ENCODE peak calls at places on chromosomes 16 and 17, in ten cellular contexts. U is activated gamma-delta T cell treated with Interleukin-2 at 50 U/mL for 16 hours, F is type B pancreatic cell, S is lower lobe of right lung, V is T-helper 2 cell, M is smooth muscle cell of the brain vasculature, T is NCI-H146, X is neural crest cell, O is caudate nucleus, C is naive B cell. Y is an unnamed sample.

GRCh38 chr16:84466692-84467091 is 37.8 kb downstream of the MEAK7 start:
- DNase-seq in T (no peak), O (no peak), M (no peak), C (no peak), V (no peak), F (no peak), U (no peak), S (no peak), X (no peak), Y (no peak)

GRCh38 chr16:4110680-4111079 is 5.6 kb downstream of the ADCY9 start:
- DNase-seq in X (no peak), T (no peak), C (no peak), O (no peak), F (no peak), U (no peak), S (peak), M (no peak), V (no peak), Y (no peak)

GRCh38 chr17:17063546-17064122 is 21.4 kb downstream of the MPRIP start:
- DNase-seq in C (no peak), S (peak), O (peak), T (no peak), U (peak), X (no peak), F (no peak), V (peak), M (no peak), Y (no peak)

GRCh38 chr16:2152695-2153506 is 2.7 kb upstream of the TRAF7 start:
- DNase-seq in T (peak), C (no peak), V (no peak), F (no peak), S (no peak), X (no peak), U (no peak), O (no peak), M (no peak), Y (peak)

GRCh38 chr17:8326591-8327583 is 12.8 kb upstream of the ODF4 start:
- DNase-seq in S (no peak), O (no peak), M (no peak), C (peak), F (no peak), T (peak), X (peak), V (peak), U (no peak), Y (peak)

GRCh38 chr16:11683140-11683539 is 14.9 kb downstream of the SNN start:
- DNase-seq in F (no peak), M (no peak), V (no peak), T (no peak), C (no peak), S (no peak), U (no peak), O (no peak), X (no peak), Y (no peak)

GRCh38 chr17:7835818-7836595 is 2.0 kb downstream of the KDM6B start:
- DNase-seq in M (no peak), V (peak), S (peak), C (no peak), O (peak), F (no peak), U (no peak), T (peak), X (peak), Y (peak)

GRCh38 chr17:21278304-21279197 is 6.0 kb upstream of the MAP2K3 start:
- DNase-seq in U (no peak), F (no peak), X (no peak), V (peak), S (peak), C (peak), T (no peak), M (no peak), O (no peak), Y (no peak)

GRCh38 chr16:83206426-83206825 is 579.7 kb downstream of the CDH13 start:
- DNase-seq in T (no peak), S (no peak), X (no peak), M (no peak), U (no peak), C (no peak), F (no peak), O (no peak), V (no peak), Y (no peak)

GRCh38 chr16:51150159-51150893 is 744 bp downstream of the SALL1 start:
- DNase-seq in V (no peak), S (no peak), C (no peak), O (no peak), U (no peak), M (no peak), T (peak), F (no peak), X (no peak), Y (peak)

GRCh38 chr16:78434401-78434800 is 334.9 kb downstream of the WWOX start:
- DNase-seq in F (no peak), M (no peak), X (no peak), S (no peak), U (no peak), T (no peak), C (no peak), V (no peak), O (no peak), Y (no peak)

GRCh38 chr16:12356622-12357365 is 380.3 kb downstream of the SNX29 start:
- DNase-seq in U (no peak), V (no peak), C (no peak), S (no peak), T (peak), O (no peak), X (no peak), F (no peak), M (no peak), Y (no peak)

GRCh38 chr17:28846231-28846630 is 3.6 kb upstream of the FAM222B start:
- DNase-seq in U (no peak), T (no peak), F (no peak), C (no peak), X (no peak), V (no peak), O (no peak), M (no peak), S (peak), Y (no peak)

GRCh38 chr17:71759422-71760060 is 361.3 kb upstream of the SOX9 start:
- DNase-seq in O (no peak), C (no peak), T (no peak), F (no peak), S (no peak), M (no peak), V (no peak), U (no peak), X (no peak), Y (no peak)

GRCh38 chr16:69711115-69711740 is 15.1 kb downstream of the NQO1 start:
- DNase-seq in F (no peak), X (no peak), M (no peak), C (no peak), V (no peak), T (no peak), S (no peak), U (no peak), O (peak), Y (no peak)

GRCh38 chr16:58077796-58078195 is 51.4 kb downstream of the CFAP20 start:
- DNase-seq in F (no peak), U (no peak), X (no peak), S (no peak), M (no peak), O (no peak), C (no peak), T (no peak), V (no peak), Y (no peak)

GRCh38 chr17:72618018-72618509 is 474.4 kb downstream of the SLC39A11 start:
- DNase-seq in M (no peak), C (no peak), T (peak), X (no peak), O (no peak), V (peak), S (peak), F (no peak), U (no peak), Y (peak)

GRCh38 chr17:73432624-73433190 is 120.9 kb upstream of the CDC42EP4 start:
- DNase-seq in M (no peak), O (no peak), C (no peak), V (no peak), F (no peak), X (no peak), U (no peak), S (no peak), T (no peak), Y (no peak)